ENCODE peak calls at places on chromosomes 13 and 19, in five cellular contexts. U is cardiac muscle cell, C is tibial nerve, H is D721Med, Y is IMR-90. E is an unnamed sample.

GRCh38 chr19:44807162-44807561 is 1.7 kb upstream of the BCAM start:
- DNase-seq in H (no peak), Y (no peak), U (no peak), C (no peak), E (no peak)

GRCh38 chr19:29380581-29380980 is 145.2 kb upstream of the VSTM2B start:
- DNase-seq in U (no peak), C (no peak), H (no peak), Y (no peak), E (no peak)

GRCh38 chr19:30545752-30546151 is 173.6 kb downstream of the ZNF536 start:
- DNase-seq in Y (no peak), U (no peak), C (no peak), H (no peak), E (no peak)

GRCh38 chr13:92512852-92513251 is 713.8 kb upstream of the GPC6 start:
- DNase-seq in Y (no peak), C (no peak), H (no peak), U (no peak), E (no peak)

GRCh38 chr19:22354665-22355064 is 67.5 kb downstream of the ZNF98 start:
- DNase-seq in C (no peak), H (no peak), U (no peak), Y (no peak), E (no peak)

GRCh38 chr19:45641274-45642105 is 2.3 kb upstream of the EML2 start:
- DNase-seq in Y (peak), H (no peak), C (peak), U (peak), E (peak)

GRCh38 chr13:67736646-67737420 is 506.7 kb upstream of the PCDH9 start:
- DNase-seq in U (peak), Y (peak), C (no peak), H (no peak), E (no peak)

GRCh38 chr13:26051231-26052135 is at the start of gene SHISA2:
- DNase-seq in C (no peak), Y (peak), H (peak), U (peak), E (no peak)

GRCh38 chr13:88704600-88705275 is 1033.6 kb downstream of the SLITRK5 start:
- DNase-seq in U (no peak), Y (no peak), H (no peak), C (no peak), E (no peak)

GRCh38 chr19:15776264-15776663 is 11.2 kb upstream of the OR10H5 start:
- DNase-seq in U (no peak), C (no peak), Y (no peak), H (no peak), E (no peak)
- TF ChIP-seq CTCF in U (no peak), C (no peak), Y (no peak), H (no peak), E (no peak)

GRCh38 chr13:32309812-32310706 is 5.1 kb downstream of the ZAR1L start:
- DNase-seq in U (peak), C (no peak), H (no peak), Y (peak), E (no peak)
- TF ChIP-seq CTCF in U (peak), C (peak), H (peak), Y (peak), E (peak)

GRCh38 chr19:51873097-51873496 is 14.7 kb downstream of the ZNF577 start:
- DNase-seq in Y (no peak), C (no peak), U (no peak), H (no peak), E (no peak)
- TF ChIP-seq CTCF in Y (no peak), C (no peak), U (no peak), H (no peak), E (no peak)

GRCh38 chr19:3505598-3506383 is at the start of gene FZR1:
- DNase-seq in U (peak), H (peak), C (peak), Y (peak), E (peak)
- TF ChIP-seq CTCF in U (no peak), H (no peak), C (no peak), Y (no peak), E (no peak)

E was measured in CD14-positive monocyte.